ENCODE peak calls at places on chromosomes 16 and 17, in eight cellular contexts. G is AG04449; A is fibroblast of pulmonary artery; F is AG04450; R is fibroblast of the aortic adventitia; V is ascending aorta; I is gastrocnemius medialis; U is CD4-positive, alpha-beta T cell. S is an unnamed sample.

GRCh38 chr17:76686538-76687277 is 24.1 kb downstream of the MXRA7 start:
- DNase-seq in A (no peak), I (no peak), V (no peak), F (no peak), G (no peak), U (no peak), R (no peak), S (no peak)

GRCh38 chr16:78505544-78506371 is 406.3 kb downstream of the WWOX start:
- DNase-seq in R (peak), A (no peak), I (peak), G (no peak), F (no peak), V (no peak), U (no peak), S (no peak)

GRCh38 chr16:19143241-19143640 is 24.8 kb upstream of the SYT17 start:
- DNase-seq in I (no peak), A (no peak), V (no peak), F (no peak), U (no peak), R (no peak), G (no peak), S (no peak)

GRCh38 chr17:75549246-75550138 is 24.0 kb downstream of the LLGL2 start:
- DNase-seq in G (no peak), A (no peak), I (no peak), U (no peak), R (no peak), V (no peak), F (no peak), S (no peak)

GRCh38 chr17:78998311-78999055 is 11.1 kb downstream of the CANT1 start:
- DNase-seq in V (no peak), I (no peak), F (no peak), G (no peak), U (no peak), R (peak), A (no peak), S (no peak)

GRCh38 chr17:71428897-71429296 is 691.9 kb upstream of the SOX9 start:
- DNase-seq in U (no peak), F (no peak), R (no peak), I (no peak), V (no peak), G (no peak), A (no peak), S (no peak)

GRCh38 chr17:48051706-48052486 is 3.7 kb downstream of the NFE2L1 start:
- DNase-seq in G (peak), A (peak), F (no peak), R (peak), I (peak), U (no peak), V (no peak), S (no peak)

GRCh38 chr17:59901604-59902003 is 8.7 kb downstream of the RPS6KB1 start:
- DNase-seq in U (no peak), G (no peak), I (no peak), A (no peak), V (no peak), R (no peak), F (no peak), S (no peak)

GRCh38 chr17:33972756-33973155 is 282.3 kb upstream of the CCL2 start:
- DNase-seq in I (no peak), G (no peak), F (no peak), R (no peak), A (no peak), V (no peak), U (no peak), S (no peak)

GRCh38 chr17:75505640-75506039 is 9.7 kb downstream of the CASKIN2 start:
- DNase-seq in A (no peak), G (no peak), U (no peak), F (no peak), V (no peak), R (no peak), I (no peak), S (no peak)

GRCh38 chr16:15811416-15811777 is 45.4 kb downstream of the MYH11 start:
- DNase-seq in G (no peak), V (no peak), U (no peak), A (no peak), I (no peak), F (no peak), R (no peak), S (no peak)

GRCh38 chr17:81807839-81808238 is 3.9 kb downstream of the GCGR start:
- DNase-seq in I (no peak), A (no peak), F (no peak), G (no peak), R (no peak), V (no peak), U (no peak), S (no peak)

GRCh38 chr17:17056167-17056562 is 13.9 kb downstream of the MPRIP start:
- DNase-seq in V (no peak), U (no peak), F (no peak), I (no peak), R (no peak), A (no peak), G (no peak), S (no peak)

GRCh38 chr16:68901910-68902309 is 58.6 kb downstream of the TANGO6 start:
- DNase-seq in U (no peak), F (peak), V (no peak), I (no peak), R (peak), A (peak), G (peak), S (no peak)

GRCh38 chr16:71460246-71460645 is 1.8 kb downstream of the ZNF23 start:
- DNase-seq in A (peak), V (no peak), U (no peak), F (peak), I (no peak), R (peak), G (peak), S (no peak)

DNA sequence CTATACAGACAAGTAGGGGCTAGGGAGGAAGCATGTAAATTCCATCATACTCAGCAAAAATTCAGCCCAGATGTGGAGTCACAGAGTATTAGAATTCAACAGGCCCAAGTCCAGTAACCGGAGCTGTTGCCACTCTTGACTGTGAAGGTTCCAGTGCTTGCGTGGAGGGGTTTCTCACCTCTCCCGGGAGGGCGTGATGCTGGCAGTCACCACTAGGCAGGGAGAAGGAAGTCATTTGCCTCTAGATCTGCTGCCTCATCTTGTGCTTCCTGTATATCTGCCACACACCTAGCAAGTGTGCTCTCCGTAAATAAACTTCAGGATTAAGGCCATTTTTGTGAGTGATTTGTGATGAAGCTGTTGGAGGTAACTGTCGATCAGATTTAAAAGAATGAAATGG is 1.0 kb upstream of the CKLF start:
- DNase-seq in G (no peak), U (peak), A (peak), V (peak), I (no peak), F (no peak), R (no peak), S (no peak)
- TF ChIP-seq CTCF in G (no peak), U (peak), A (peak), V (peak), I (no peak), F (peak), R (peak), S (peak)

GRCh38 chr16:80931985-80932720 is 74.5 kb downstream of the CMC2 start:
- DNase-seq in U (no peak), F (no peak), R (peak), V (no peak), A (peak), I (peak), G (no peak), S (no peak)
- TF ChIP-seq CTCF in U (no peak), F (peak), R (peak), V (no peak), A (no peak), I (no peak), G (peak), S (no peak)

DNA sequence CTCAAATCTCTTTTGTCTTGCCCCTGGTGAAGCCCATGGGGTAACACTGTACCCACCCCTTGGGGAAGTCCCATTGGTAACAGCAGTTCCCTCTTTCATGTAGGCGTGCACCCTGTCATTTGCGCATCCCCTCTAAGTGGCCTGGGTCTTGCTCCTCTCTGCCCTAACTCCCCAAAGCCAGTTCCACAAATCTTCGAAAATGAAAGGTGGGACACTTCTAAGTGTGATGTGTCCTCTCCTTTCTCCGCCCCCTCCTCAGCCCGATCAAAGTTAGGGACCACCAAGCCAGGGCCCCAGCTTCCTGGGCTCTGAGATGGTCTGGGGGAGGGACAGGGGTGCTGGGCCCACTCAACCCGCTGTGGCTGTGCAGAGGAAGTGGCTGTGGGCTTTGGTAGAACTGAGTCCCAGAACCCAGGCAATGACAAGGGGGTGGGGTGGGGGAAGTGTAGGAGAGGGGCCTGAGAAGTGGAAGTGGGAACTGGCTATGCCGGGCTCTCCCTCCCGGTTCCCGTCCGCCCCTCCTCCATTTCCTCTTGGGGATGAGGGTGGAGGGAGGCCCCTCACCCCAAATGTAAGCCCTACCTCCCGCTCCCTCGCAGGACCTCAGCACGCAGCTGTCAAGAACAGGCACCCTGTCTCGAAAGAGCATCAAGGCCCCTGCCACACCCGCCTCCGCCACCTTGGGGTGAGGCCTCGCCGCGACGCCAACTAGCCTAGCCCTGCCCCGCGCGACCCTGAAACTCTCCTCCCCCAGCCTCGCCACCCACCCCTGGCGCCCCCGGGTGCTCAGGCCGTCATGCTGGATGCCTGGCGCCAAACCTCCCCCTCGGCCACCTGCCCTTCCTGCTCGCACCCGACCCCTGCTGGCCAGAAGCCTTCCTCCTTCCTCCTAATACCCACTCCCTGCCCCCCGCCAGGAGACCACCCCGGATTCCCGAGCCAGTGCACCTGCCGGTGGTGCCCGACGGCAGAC is 8.7 kb downstream of the ABI3 start:
- DNase-seq in R (no peak), V (no peak), A (no peak), F (no peak), I (no peak), G (no peak), U (no peak), S (no peak)
- TF ChIP-seq CTCF in R (peak), V (no peak), A (peak), F (peak), I (no peak), G (peak), U (no peak), S (peak)

DNA sequence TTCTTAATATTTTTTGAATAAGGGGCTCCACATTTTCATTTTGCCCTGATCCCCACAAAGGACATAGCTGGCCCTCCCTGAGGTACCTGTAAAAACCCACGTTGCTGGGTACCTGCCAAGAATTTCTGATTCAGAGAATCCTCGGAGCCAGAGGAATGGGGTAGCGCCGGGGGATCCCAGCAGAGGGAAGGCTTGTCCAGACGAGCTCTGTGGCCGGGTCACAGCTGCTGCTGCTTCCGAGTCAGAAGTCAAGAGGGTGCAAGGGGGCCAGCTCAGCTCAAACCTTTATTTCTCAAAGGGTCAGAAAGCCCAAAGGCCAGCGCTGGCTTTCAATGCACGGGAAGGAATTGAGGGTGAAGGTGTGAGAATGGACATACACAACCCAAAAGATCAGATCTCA is 68.9 kb upstream of the SDK2 start:
- DNase-seq in F (no peak), I (no peak), R (no peak), V (no peak), A (no peak), U (no peak), G (no peak), S (no peak)
- TF ChIP-seq CTCF in F (no peak), I (no peak), R (no peak), V (no peak), A (no peak), U (no peak), G (no peak), S (no peak)

GRCh38 chr17:31068291-31068690 is 26.5 kb upstream of the NF1 start:
- DNase-seq in F (no peak), R (no peak), G (no peak), A (peak), U (no peak), I (no peak), V (no peak), S (peak)
- TF ChIP-seq CTCF in F (peak), R (peak), G (peak), A (peak), U (peak), I (no peak), V (no peak), S (peak)

DNA sequence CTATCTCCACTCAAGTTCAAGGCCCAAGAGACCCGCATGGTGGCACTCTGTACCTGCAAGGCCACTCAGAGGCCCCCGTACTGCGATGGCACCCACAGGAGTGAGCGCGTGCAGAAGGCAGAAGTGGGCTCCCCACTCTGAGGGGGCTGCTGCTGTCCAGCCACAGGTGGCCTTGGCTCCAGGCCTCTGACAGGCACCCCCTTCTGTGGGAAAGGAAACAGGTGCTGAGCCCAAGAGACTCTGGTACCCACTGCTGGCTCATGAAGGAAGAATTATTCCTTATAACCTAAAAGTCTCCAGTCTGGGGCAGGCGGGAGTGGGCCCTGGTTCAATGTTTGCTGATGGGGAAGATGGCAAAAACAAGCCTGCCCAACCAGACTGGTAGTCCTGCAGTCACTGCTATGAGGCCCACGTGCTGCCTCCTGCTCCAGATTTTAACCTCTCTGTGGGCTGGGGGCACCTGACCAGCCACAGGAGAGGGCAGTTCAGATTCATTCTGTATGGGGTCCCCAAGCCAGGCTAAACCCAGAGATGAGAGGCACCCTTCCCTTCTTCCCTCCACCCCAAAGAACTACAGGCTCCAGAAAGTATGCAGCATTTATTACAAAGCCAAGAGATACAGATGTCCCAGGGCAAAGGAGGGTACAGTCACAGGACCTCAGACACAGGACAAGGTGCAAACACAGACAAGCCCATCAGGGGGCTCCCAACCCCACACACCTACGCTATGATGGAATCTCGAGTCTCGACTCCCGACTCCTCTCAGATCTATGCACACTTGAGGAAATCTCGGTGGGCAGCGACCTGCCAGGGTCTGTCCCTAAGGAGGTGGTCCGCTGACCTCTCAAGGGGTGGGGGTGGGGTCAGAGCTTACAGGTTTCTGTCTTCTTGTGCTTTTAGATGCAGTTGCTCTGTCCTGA is 3.4 kb downstream of the CISD3 start:
- DNase-seq in U (no peak), V (no peak), R (no peak), I (no peak), G (no peak), F (no peak), A (no peak), S (no peak)
- TF ChIP-seq CTCF in U (peak), V (no peak), R (no peak), I (no peak), G (peak), F (peak), A (peak), S (peak)

DNA sequence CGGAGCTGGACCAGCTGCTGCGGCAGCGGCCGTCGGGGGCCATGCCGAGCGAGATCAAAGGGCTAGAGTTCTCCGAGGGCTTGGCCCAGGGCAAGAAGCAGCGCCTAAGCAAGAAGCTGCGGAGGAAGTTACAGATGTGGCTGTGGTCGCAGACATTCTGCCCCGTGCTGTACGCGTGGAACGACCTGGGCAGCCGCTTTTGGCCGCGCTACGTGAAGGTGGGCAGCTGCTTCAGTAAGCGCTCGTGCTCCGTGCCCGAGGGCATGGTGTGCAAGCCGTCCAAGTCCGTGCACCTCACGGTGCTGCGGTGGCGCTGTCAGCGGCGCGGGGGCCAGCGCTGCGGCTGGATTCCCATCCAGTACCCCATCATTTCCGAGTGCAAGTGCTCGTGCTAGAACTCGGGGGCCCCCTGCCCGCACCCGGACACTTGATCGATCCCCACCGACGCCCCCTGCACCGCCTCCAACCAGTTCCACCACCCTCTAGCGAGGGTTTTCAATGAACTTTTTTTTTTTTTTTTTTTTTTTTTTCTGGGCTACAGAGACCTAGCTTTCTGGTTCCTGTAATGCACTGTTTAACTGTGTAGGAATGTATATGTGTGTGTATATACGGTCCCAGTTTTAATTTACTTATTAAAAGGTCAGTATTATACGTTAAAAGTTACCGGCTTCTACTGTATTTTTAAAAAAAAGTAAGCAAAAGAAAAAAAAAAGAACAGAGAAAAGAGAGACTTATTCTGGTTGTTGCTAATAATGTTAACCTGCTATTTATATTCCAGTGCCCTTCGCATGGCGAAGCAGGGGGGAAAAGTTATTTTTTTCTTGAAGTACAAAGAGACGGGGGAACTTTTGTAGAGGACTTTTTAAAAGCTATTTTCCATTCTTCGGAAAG is 1.3 kb downstream of the NOG start:
- DNase-seq in I (peak), U (peak), G (no peak), V (no peak), A (no peak), F (no peak), R (no peak), S (no peak)
- TF ChIP-seq CTCF in I (no peak), U (no peak), G (no peak), V (no peak), A (no peak), F (no peak), R (no peak), S (no peak)

DNA sequence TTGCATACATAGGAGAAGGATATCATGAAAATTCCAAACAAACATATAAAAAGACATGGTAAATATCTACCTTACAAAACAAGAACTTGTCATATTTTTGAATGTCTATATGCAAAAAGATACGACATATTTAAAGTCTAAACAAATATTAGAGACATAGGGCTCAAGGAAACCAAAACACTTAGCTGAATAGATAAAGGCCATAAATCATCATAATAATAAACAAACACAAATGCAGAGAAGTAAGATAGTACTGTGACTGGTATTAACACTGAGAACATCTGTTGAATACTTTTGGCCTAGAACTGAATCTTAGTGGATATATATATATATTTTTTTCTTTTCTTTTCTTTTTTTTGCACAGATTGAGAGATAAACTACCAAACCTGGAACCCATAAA is 435.8 kb downstream of the KCNJ18 start:
- DNase-seq in I (no peak), G (no peak), U (no peak), A (no peak), R (no peak), F (no peak), V (no peak), S (no peak)
- TF ChIP-seq CTCF in I (no peak), G (no peak), U (no peak), A (no peak), R (no peak), F (no peak), V (no peak), S (no peak)

GRCh38 chr17:80692931-80693467 is 148.4 kb downstream of the RPTOR start:
- DNase-seq in R (no peak), U (no peak), G (no peak), A (no peak), F (no peak), I (no peak), V (no peak), S (no peak)
- TF ChIP-seq CTCF in R (no peak), U (no peak), G (no peak), A (no peak), F (no peak), I (no peak), V (no peak), S (no peak)

GRCh38 chr16:90083139-90083538 is 6.0 kb upstream of the PRDM7 start:
- DNase-seq in I (no peak), V (no peak), G (no peak), F (no peak), A (no peak), R (no peak), U (no peak), S (no peak)

GRCh38 chr16:90084215-90084614 is 7.1 kb upstream of the PRDM7 start:
- DNase-seq in G (no peak), A (no peak), U (no peak), R (no peak), V (no peak), F (no peak), I (no peak), S (no peak)

GRCh38 chr16:90077757-90078593 is 844 bp upstream of the PRDM7 start:
- DNase-seq in A (peak), G (no peak), F (no peak), R (peak), U (no peak), V (no peak), I (no peak), S (no peak)

GRCh38 chr16:90078594-90078895 is 1.4 kb upstream of the PRDM7 start:
- DNase-seq in F (no peak), G (no peak), U (no peak), A (no peak), I (no peak), V (no peak), R (no peak), S (no peak)

GRCh38 chr16:90081606-90081970 is 4.5 kb upstream of the PRDM7 start:
- DNase-seq in U (no peak), V (no peak), G (no peak), F (no peak), R (no peak), A (no peak), I (no peak), S (no peak)
- TF ChIP-seq CTCF in U (no peak), V (no peak), G (no peak), F (no peak), R (no peak), A (no peak), I (no peak), S (no peak)